ENCODE peak calls at places on chromosomes 6 and 20, in six cellular contexts. A is colonic mucosa; M is GM23248; R is fibroblast of lung; X is effector memory CD4-positive, alpha-beta T cell; B is GM12878. F is an unnamed sample. For H3K9me3, the result is how much of the 10 kb centered on the place peaks cover.

GRCh38 chr20:62935204-62935967 is 2.6 kb upstream of the GID8 start:
- DNase-seq in A (no peak), M (no peak), R (no peak), X (no peak), B (no peak), F (no peak)

GRCh38 chr6:142944126-142945066 is 580 bp downstream of the HIVEP2 start:
- DNase-seq in A (peak), M (peak), R (peak), X (peak), B (no peak), F (peak)

GRCh38 chr6:131950767-131951575 is at the start of gene CCN2:
- DNase-seq in A (peak), M (peak), R (peak), X (no peak), B (no peak), F (no peak)

GRCh38 chr6:26019261-26019845 is 56.8 kb downstream of the TRIM38 start:
- DNase-seq in A (no peak), M (no peak), R (no peak), X (no peak), B (no peak), F (no peak)

GRCh38 chr6:168609026-168609685 is 168.2 kb downstream of the SMOC2 start:
- DNase-seq in A (no peak), M (no peak), R (no peak), X (no peak), B (no peak), F (no peak)

GRCh38 chr6:56798163-56798562 is 155.5 kb upstream of the DST start:
- DNase-seq in A (no peak), M (peak), R (peak), X (no peak), B (no peak), F (no peak)

GRCh38 chr6:145530454-145530853 is 204.9 kb downstream of the EPM2A start:
- DNase-seq in A (no peak), M (no peak), R (no peak), X (no peak), B (no peak), F (no peak)

GRCh38 chr6:38310061-38310460 is 329.7 kb downstream of the BTBD9 start:
- DNase-seq in A (no peak), M (no peak), R (no peak), X (no peak), B (no peak), F (no peak)

GRCh38 chr20:33964431-33964830 is 29.3 kb upstream of the RALY start:
- DNase-seq in A (no peak), M (no peak), R (no peak), X (no peak), B (no peak), F (no peak)

DNA sequence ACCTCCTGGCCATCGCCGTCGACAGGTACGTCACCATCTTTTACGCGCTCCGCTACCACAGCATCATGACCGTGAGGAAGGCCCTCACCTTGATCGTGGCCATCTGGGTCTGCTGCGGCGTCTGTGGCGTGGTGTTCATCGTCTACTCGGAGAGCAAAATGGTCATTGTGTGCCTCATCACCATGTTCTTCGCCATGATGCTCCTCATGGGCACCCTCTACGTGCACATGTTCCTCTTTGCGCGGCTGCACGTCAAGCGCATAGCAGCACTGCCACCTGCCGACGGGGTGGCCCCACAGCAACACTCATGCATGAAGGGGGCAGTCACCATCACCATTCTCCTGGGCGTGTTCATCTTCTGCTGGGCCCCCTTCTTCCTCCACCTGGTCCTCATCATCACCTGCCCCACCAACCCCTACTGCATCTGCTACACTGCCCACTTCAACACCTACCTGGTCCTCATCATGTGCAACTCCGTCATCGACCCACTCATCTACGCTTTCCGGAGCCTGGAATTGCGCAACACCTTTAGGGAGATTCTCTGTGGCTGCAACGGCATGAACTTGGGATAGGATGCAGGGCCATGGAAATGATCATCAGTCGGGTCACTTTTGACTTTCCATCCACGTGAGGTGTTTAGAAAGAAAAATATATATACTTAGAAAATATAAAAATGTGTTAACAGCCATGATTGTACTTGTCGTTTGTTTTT is 868 bp downstream of the MC3R start:
- DNase-seq in A (peak), M (peak), R (no peak), X (no peak), B (no peak), F (no peak)
- H3K9me3 ChIP-seq in A (under half), M (under half), R (under half), X (under half), B (under half), F (under half)

GRCh38 chr20:29123861-29124260 is 2133.6 kb upstream of the DEFB115 start:
- DNase-seq in A (no peak), M (no peak), R (no peak), X (no peak), B (no peak), F (no peak)

DNA sequence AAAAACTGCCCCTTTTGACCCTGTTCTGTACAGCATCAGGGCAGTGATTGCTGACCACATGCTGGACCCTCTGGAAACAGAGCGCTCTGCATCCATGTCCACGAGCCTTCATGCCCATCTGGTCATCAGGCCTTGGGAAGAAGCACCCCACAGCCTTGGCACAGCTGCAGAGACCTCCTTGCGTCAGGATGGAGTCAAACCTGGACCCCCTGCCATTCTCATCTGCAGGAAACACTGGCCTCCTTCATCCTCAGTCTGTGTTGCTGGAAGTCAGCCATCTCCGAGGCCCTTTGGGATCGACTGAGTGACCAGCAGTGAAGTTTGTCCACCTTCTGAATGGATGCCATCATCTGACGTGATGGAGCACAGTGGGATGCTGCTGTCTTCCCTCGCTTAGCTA is 2138.3 kb upstream of the DEFB115 start:
- DNase-seq in A (no peak), M (no peak), R (no peak), X (no peak), B (no peak), F (no peak)
- H3K9me3 ChIP-seq in A (under half), M (under half), R (under half), X (under half), B (under half), F (under half)

DNA sequence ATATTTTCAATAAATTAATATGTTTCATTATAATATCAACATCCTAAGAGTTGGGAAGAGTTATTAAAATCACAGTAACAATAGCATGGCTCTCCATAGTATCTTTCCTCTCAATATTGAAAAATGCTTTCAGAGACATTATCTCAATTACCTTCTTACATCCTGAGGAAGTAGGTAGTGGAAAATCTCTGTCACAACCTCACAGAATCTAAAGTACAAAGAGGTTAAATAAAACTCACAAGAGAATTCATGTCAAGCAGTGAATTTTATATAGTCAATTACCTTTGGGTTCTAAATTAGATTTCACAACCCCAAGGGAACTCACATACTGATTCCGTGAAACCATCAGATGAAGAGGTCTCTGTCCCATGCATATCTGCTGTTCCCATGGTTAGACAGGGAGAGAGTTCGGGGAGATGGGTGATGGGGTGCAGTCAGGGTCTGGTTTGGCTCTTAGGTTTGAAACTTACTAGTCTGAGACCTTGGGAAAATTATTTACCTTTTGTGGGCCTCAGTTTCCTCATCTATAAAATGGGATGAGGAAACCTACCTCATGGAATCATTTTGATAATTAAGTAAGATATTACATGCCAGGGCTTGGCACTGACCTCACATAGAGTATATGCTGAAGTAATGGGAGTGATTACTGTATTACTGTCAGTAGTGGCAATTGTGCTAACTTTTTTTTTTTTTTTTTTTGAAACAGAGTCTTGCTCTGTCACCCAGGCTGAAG is 74.0 kb upstream of the SNX9 start:
- DNase-seq in A (no peak), M (no peak), R (no peak), X (no peak), B (no peak), F (no peak)
- H3K9me3 ChIP-seq in A (under half), M (under half), R (under half), X (under half), B (under half), F (under half)

DNA sequence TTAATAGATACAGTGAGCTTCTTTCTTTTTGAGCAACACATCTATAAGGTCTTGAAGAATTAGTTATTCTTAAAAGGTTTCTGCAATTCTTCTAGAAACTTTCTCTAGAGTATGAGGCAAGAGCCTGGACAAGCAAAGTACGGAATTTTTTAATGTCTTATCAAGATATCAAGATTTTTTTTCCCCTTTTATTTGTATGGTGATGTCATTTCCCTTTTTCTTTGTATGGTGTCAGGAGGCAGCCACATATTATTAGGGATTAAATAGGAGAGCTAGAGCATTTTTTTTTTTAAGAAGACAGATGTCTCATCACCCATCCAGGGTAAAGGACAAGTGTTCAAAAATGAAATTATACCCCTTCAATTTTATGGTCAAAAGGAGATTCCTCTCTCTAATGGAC is 518.5 kb downstream of the DHX35 start:
- DNase-seq in A (no peak), M (no peak), R (no peak), X (no peak), B (no peak), F (no peak)
- H3K9me3 ChIP-seq in A (under half), M (under half), R (under half), X (under half), B (under half), F (under half)